ENCODE peak calls at places on chromosomes 4 and X, in eight cellular contexts. One of them, this sample, is unnamed.

GRCh38 chr4:113905301-113905700 is 74.1 kb downstream of the ARSJ start:
- DNase-seq in uterus: no peak
- DNase-seq in PC-3: no peak
- DNase-seq in cardiac muscle cell: no peak
- DNase-seq in H1: no peak
- DNase-seq in CD4-positive, alpha-beta memory T cell: no peak
- DNase-seq in transverse colon: no peak
- DNase-seq in foreskin keratinocyte: no peak
- DNase-seq in this sample: no peak

GRCh38 chr4:122548452-122548851 is 72.4 kb downstream of the IL21 start:
- DNase-seq in foreskin keratinocyte: no peak
- DNase-seq in CD4-positive, alpha-beta memory T cell: no peak
- DNase-seq in H1: no peak
- DNase-seq in cardiac muscle cell: peak; percentile 44
- DNase-seq in uterus: no peak
- DNase-seq in PC-3: no peak
- DNase-seq in transverse colon: no peak
- DNase-seq in this sample: no peak

GRCh38 chr4:14916554-14917304 is 85.6 kb upstream of the CPEB2 start:
- DNase-seq in transverse colon: no peak
- DNase-seq in H1: no peak
- DNase-seq in CD4-positive, alpha-beta memory T cell: no peak
- DNase-seq in cardiac muscle cell: no peak
- DNase-seq in PC-3: peak; percentile 84
- DNase-seq in uterus: no peak
- DNase-seq in foreskin keratinocyte: no peak
- DNase-seq in this sample: no peak

GRCh38 chr4:11106190-11106589 is 322.5 kb downstream of the HS3ST1 start:
- DNase-seq in H1: no peak
- DNase-seq in cardiac muscle cell: no peak
- DNase-seq in foreskin keratinocyte: peak; percentile 25
- DNase-seq in PC-3: peak; percentile 68
- DNase-seq in uterus: no peak
- DNase-seq in transverse colon: no peak
- DNase-seq in CD4-positive, alpha-beta memory T cell: no peak
- DNase-seq in this sample: no peak

GRCh38 chr4:104966349-104967033 is 180.2 kb upstream of the TET2 start:
- DNase-seq in transverse colon: peak; percentile 31
- DNase-seq in PC-3: peak; percentile 37
- DNase-seq in foreskin keratinocyte: peak; percentile 32
- DNase-seq in cardiac muscle cell: no peak
- DNase-seq in CD4-positive, alpha-beta memory T cell: no peak
- DNase-seq in H1: no peak
- DNase-seq in uterus: no peak
- DNase-seq in this sample: no peak

GRCh38 chr4:139419388-139419914 is 34.5 kb upstream of the RAB33B start:
- DNase-seq in transverse colon: peak; percentile 38
- DNase-seq in cardiac muscle cell: no peak
- DNase-seq in H1: no peak
- DNase-seq in CD4-positive, alpha-beta memory T cell: no peak
- DNase-seq in PC-3: no peak
- DNase-seq in uterus: peak; percentile 19
- DNase-seq in foreskin keratinocyte: peak; percentile 91
- DNase-seq in this sample: no peak

GRCh38 chr4:85543832-85544231 is 68.9 kb downstream of the ARHGAP24 start:
- DNase-seq in transverse colon: no peak
- DNase-seq in uterus: no peak
- DNase-seq in PC-3: no peak
- DNase-seq in H1: no peak
- DNase-seq in foreskin keratinocyte: no peak
- DNase-seq in cardiac muscle cell: no peak
- DNase-seq in CD4-positive, alpha-beta memory T cell: no peak
- DNase-seq in this sample: no peak

GRCh38 chr4:24853142-24853541 is 57.8 kb downstream of the SOD3 start:
- DNase-seq in cardiac muscle cell: no peak
- DNase-seq in foreskin keratinocyte: no peak
- DNase-seq in CD4-positive, alpha-beta memory T cell: no peak
- DNase-seq in transverse colon: no peak
- DNase-seq in PC-3: peak; percentile 82
- DNase-seq in H1: no peak
- DNase-seq in uterus: no peak
- DNase-seq in this sample: no peak

GRCh38 chrX:50448565-50448964 is 22.1 kb downstream of the DGKK start:
- DNase-seq in uterus: no peak
- DNase-seq in cardiac muscle cell: no peak
- DNase-seq in PC-3: peak; percentile 81
- DNase-seq in foreskin keratinocyte: peak; percentile 27
- DNase-seq in transverse colon: peak; percentile 35
- DNase-seq in H1: no peak
- DNase-seq in CD4-positive, alpha-beta memory T cell: no peak
- DNase-seq in this sample: no peak

GRCh38 chrX:130669233-130669632 is 233.8 kb downstream of the ENOX2 start:
- DNase-seq in cardiac muscle cell: no peak
- DNase-seq in foreskin keratinocyte: peak; percentile 11
- DNase-seq in uterus: no peak
- DNase-seq in transverse colon: no peak
- DNase-seq in CD4-positive, alpha-beta memory T cell: no peak
- DNase-seq in PC-3: peak; percentile 11
- DNase-seq in H1: no peak
- DNase-seq in this sample: no peak

GRCh38 chrX:71895607-71896006 is 15.0 kb upstream of the NHSL2 start:
- DNase-seq in transverse colon: no peak
- DNase-seq in H1: no peak
- DNase-seq in PC-3: no peak
- DNase-seq in CD4-positive, alpha-beta memory T cell: no peak
- DNase-seq in foreskin keratinocyte: no peak
- DNase-seq in cardiac muscle cell: no peak
- DNase-seq in uterus: no peak
- DNase-seq in this sample: no peak

GRCh38 chr4:104758574-104758973 is 263.9 kb upstream of the CXXC4 start:
- DNase-seq in CD4-positive, alpha-beta memory T cell: no peak
- DNase-seq in uterus: no peak
- DNase-seq in transverse colon: no peak
- DNase-seq in cardiac muscle cell: no peak
- DNase-seq in foreskin keratinocyte: no peak
- DNase-seq in PC-3: no peak
- DNase-seq in H1: no peak
- DNase-seq in this sample: no peak

GRCh38 chrX:34586507-34586906 is 70.6 kb downstream of the TMEM47 start:
- DNase-seq in cardiac muscle cell: no peak
- DNase-seq in uterus: no peak
- DNase-seq in foreskin keratinocyte: no peak
- DNase-seq in transverse colon: no peak
- DNase-seq in PC-3: no peak
- DNase-seq in H1: no peak
- DNase-seq in CD4-positive, alpha-beta memory T cell: no peak
- DNase-seq in this sample: no peak

GRCh38 chr4:15037923-15038541 is 35.8 kb downstream of the CPEB2 start:
- DNase-seq in CD4-positive, alpha-beta memory T cell: no peak
- DNase-seq in H1: no peak
- DNase-seq in uterus: no peak
- DNase-seq in PC-3: no peak
- DNase-seq in cardiac muscle cell: no peak
- DNase-seq in transverse colon: no peak
- DNase-seq in foreskin keratinocyte: no peak
- DNase-seq in this sample: no peak

GRCh38 chr4:6902318-6903042 is 7.1 kb upstream of the TBC1D14 start:
- DNase-seq in cardiac muscle cell: peak; percentile 58
- DNase-seq in transverse colon: peak; percentile 6
- DNase-seq in PC-3: no peak
- DNase-seq in foreskin keratinocyte: no peak
- DNase-seq in uterus: no peak
- DNase-seq in CD4-positive, alpha-beta memory T cell: no peak
- DNase-seq in H1: no peak
- DNase-seq in this sample: no peak

GRCh38 chr4:120049732-120050494 is 16.7 kb downstream of the MAD2L1 start:
- DNase-seq in transverse colon: peak; percentile 85
- DNase-seq in PC-3: peak; percentile 80
- DNase-seq in H1: peak; percentile 67
- DNase-seq in uterus: peak; percentile 72
- DNase-seq in cardiac muscle cell: peak; percentile 76
- DNase-seq in CD4-positive, alpha-beta memory T cell: peak; percentile 71
- DNase-seq in foreskin keratinocyte: peak; percentile 45
- DNase-seq in this sample: peak; percentile 77

GRCh38 chr4:71518283-71518989 is 179.6 kb downstream of the SLC4A4 start:
- DNase-seq in transverse colon: no peak
- DNase-seq in cardiac muscle cell: no peak
- DNase-seq in uterus: no peak
- DNase-seq in PC-3: no peak
- DNase-seq in CD4-positive, alpha-beta memory T cell: peak; percentile 24
- DNase-seq in foreskin keratinocyte: no peak
- DNase-seq in H1: no peak
- DNase-seq in this sample: no peak

GRCh38 chrX:107204063-107204605 is 2.1 kb downstream of the NUP62CL start:
- DNase-seq in transverse colon: peak; percentile 55
- DNase-seq in H1: no peak
- DNase-seq in CD4-positive, alpha-beta memory T cell: no peak
- DNase-seq in PC-3: no peak
- DNase-seq in cardiac muscle cell: no peak
- DNase-seq in foreskin keratinocyte: no peak
- DNase-seq in uterus: no peak
- DNase-seq in this sample: no peak

GRCh38 chrX:15785176-15785735 is 5.0 kb upstream of the ZRSR2 start:
- DNase-seq in CD4-positive, alpha-beta memory T cell: no peak
- DNase-seq in foreskin keratinocyte: no peak
- DNase-seq in uterus: no peak
- DNase-seq in cardiac muscle cell: no peak
- DNase-seq in transverse colon: no peak
- DNase-seq in PC-3: no peak
- DNase-seq in H1: no peak
- DNase-seq in this sample: no peak

GRCh38 chr4:98903963-98904362 is 25.0 kb downstream of the EIF4E start:
- DNase-seq in cardiac muscle cell: no peak
- DNase-seq in uterus: no peak
- DNase-seq in H1: no peak
- DNase-seq in PC-3: no peak
- DNase-seq in foreskin keratinocyte: no peak
- DNase-seq in transverse colon: no peak
- DNase-seq in CD4-positive, alpha-beta memory T cell: no peak
- DNase-seq in this sample: no peak
- H3K27me3 ChIP-seq in cardiac muscle cell: no peaks in the 10 kb centered on the region
- H3K27me3 ChIP-seq in uterus: no peaks in the 10 kb centered on the region
- H3K27me3 ChIP-seq in H1: no peaks in the 10 kb centered on the region
- H3K27me3 ChIP-seq in PC-3: no peaks in the 10 kb centered on the region
- H3K27me3 ChIP-seq in foreskin keratinocyte: no peaks in the 10 kb centered on the region
- H3K27me3 ChIP-seq in transverse colon: no peaks in the 10 kb centered on the region
- H3K27me3 ChIP-seq in CD4-positive, alpha-beta memory T cell: no peaks in the 10 kb centered on the region
- H3K27me3 ChIP-seq in this sample: no peaks in the 10 kb centered on the region

DNA sequence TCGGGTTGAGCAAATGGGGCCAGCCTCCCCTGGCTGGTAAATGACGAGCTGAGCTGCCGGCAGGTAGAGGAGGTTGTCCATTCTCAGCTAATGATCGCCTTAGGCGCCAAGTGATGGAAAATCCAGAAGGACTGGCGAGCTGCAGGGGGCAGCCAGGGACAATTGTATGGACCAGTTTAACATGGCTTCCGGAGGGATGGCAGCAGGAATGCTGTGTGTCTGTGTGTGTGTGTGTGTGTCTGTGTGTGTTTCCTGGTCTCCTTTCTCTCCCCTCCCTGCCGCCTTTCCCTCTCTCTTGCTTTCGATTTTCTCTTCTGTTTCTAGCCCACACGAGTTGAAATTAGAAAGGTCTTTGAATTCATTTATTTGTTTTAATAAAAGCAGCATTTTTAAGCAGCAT is 45.2 kb upstream of the BCOR start:
- DNase-seq in CD4-positive, alpha-beta memory T cell: no peak
- DNase-seq in foreskin keratinocyte: no peak
- DNase-seq in PC-3: no peak
- DNase-seq in transverse colon: no peak
- DNase-seq in H1: no peak
- DNase-seq in uterus: no peak
- DNase-seq in cardiac muscle cell: no peak
- DNase-seq in this sample: no peak
- H3K27me3 ChIP-seq in CD4-positive, alpha-beta memory T cell: no peaks in the 10 kb centered on the region
- H3K27me3 ChIP-seq in foreskin keratinocyte: no peaks in the 10 kb centered on the region
- H3K27me3 ChIP-seq in PC-3: no peaks in the 10 kb centered on the region
- H3K27me3 ChIP-seq in transverse colon: peaks cover 7% of the 10 kb centered on the region
- H3K27me3 ChIP-seq in H1: peaks cover 13% of the 10 kb centered on the region
- H3K27me3 ChIP-seq in uterus: no peaks in the 10 kb centered on the region
- H3K27me3 ChIP-seq in cardiac muscle cell: peaks cover 50% of the 10 kb centered on the region
- H3K27me3 ChIP-seq in this sample: peaks cover 9% of the 10 kb centered on the region

GRCh38 chrX:17587352-17587751 is 149.9 kb upstream of the SCML1 start:
- DNase-seq in PC-3: no peak
- DNase-seq in foreskin keratinocyte: no peak
- DNase-seq in H1: no peak
- DNase-seq in uterus: no peak
- DNase-seq in cardiac muscle cell: no peak
- DNase-seq in transverse colon: no peak
- DNase-seq in CD4-positive, alpha-beta memory T cell: no peak
- DNase-seq in this sample: no peak

GRCh38 chrX:17591741-17592110 is 145.6 kb upstream of the SCML1 start:
- DNase-seq in uterus: no peak
- DNase-seq in PC-3: peak; percentile 62
- DNase-seq in H1: no peak
- DNase-seq in transverse colon: no peak
- DNase-seq in cardiac muscle cell: no peak
- DNase-seq in foreskin keratinocyte: no peak
- DNase-seq in CD4-positive, alpha-beta memory T cell: no peak
- DNase-seq in this sample: no peak

GRCh38 chrX:17590892-17591740 is 146.2 kb upstream of the SCML1 start:
- DNase-seq in cardiac muscle cell: peak; percentile 83
- DNase-seq in transverse colon: peak; percentile 59
- DNase-seq in PC-3: peak; percentile 79
- DNase-seq in H1: peak; percentile 36
- DNase-seq in CD4-positive, alpha-beta memory T cell: no peak
- DNase-seq in uterus: peak; percentile 65
- DNase-seq in foreskin keratinocyte: no peak
- DNase-seq in this sample: no peak

GRCh38 chrX:17585006-17585405 is 152.3 kb upstream of the SCML1 start:
- DNase-seq in foreskin keratinocyte: no peak
- DNase-seq in cardiac muscle cell: no peak
- DNase-seq in uterus: no peak
- DNase-seq in CD4-positive, alpha-beta memory T cell: no peak
- DNase-seq in transverse colon: no peak
- DNase-seq in PC-3: no peak
- DNase-seq in H1: no peak
- DNase-seq in this sample: no peak

GRCh38 chrX:17588303-17588702 is 149.0 kb upstream of the SCML1 start:
- DNase-seq in transverse colon: no peak
- DNase-seq in uterus: no peak
- DNase-seq in H1: no peak
- DNase-seq in cardiac muscle cell: no peak
- DNase-seq in CD4-positive, alpha-beta memory T cell: no peak
- DNase-seq in foreskin keratinocyte: no peak
- DNase-seq in PC-3: peak; percentile 30
- DNase-seq in this sample: no peak
- H3K27me3 ChIP-seq in transverse colon: no peaks in the 10 kb centered on the region
- H3K27me3 ChIP-seq in uterus: no peaks in the 10 kb centered on the region
- H3K27me3 ChIP-seq in H1: no peaks in the 10 kb centered on the region
- H3K27me3 ChIP-seq in cardiac muscle cell: no peaks in the 10 kb centered on the region
- H3K27me3 ChIP-seq in CD4-positive, alpha-beta memory T cell: no peaks in the 10 kb centered on the region
- H3K27me3 ChIP-seq in foreskin keratinocyte: no peaks in the 10 kb centered on the region
- H3K27me3 ChIP-seq in PC-3: no peaks in the 10 kb centered on the region
- H3K27me3 ChIP-seq in this sample: no peaks in the 10 kb centered on the region

DNA sequence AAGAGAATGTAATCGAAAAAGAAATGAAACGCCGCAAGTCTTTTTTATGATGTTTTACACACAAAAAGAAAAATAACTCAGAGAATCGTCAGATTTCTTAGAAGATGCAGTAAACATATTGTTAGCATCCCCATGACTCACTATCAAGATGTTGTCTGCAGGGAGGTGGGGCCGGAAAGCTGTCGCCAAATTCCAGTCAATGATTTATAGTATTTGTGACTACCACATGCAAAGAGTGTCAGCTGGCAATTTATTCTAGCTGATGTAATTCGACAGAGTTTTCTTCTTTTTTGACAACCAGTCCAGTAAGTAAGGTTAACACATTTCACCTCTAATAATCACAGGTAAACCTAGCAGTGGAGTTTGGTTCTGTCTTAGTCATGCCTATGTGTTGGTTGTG is 19.7 kb upstream of the PPP1R2C start:
- DNase-seq in CD4-positive, alpha-beta memory T cell: no peak
- DNase-seq in uterus: no peak
- DNase-seq in cardiac muscle cell: no peak
- DNase-seq in transverse colon: no peak
- DNase-seq in H1: no peak
- DNase-seq in foreskin keratinocyte: peak; percentile 14
- DNase-seq in PC-3: no peak
- DNase-seq in this sample: no peak
- H3K27me3 ChIP-seq in CD4-positive, alpha-beta memory T cell: no peaks in the 10 kb centered on the region
- H3K27me3 ChIP-seq in uterus: no peaks in the 10 kb centered on the region
- H3K27me3 ChIP-seq in cardiac muscle cell: no peaks in the 10 kb centered on the region
- H3K27me3 ChIP-seq in transverse colon: no peaks in the 10 kb centered on the region
- H3K27me3 ChIP-seq in H1: no peaks in the 10 kb centered on the region
- H3K27me3 ChIP-seq in foreskin keratinocyte: no peaks in the 10 kb centered on the region
- H3K27me3 ChIP-seq in PC-3: no peaks in the 10 kb centered on the region
- H3K27me3 ChIP-seq in this sample: no peaks in the 10 kb centered on the region

This sample was measured in iPS DF 6.9.